ENCODE peak calls at places on chromosomes 12 and 14, in five cellular contexts. D, P, R, L and A are unnamed samples.

GRCh38 chr14:36690301-36691020 is 28.8 kb downstream of the PAX9 start:
- DNase-seq in D (no peak), P (no peak), L (peak), R (no peak), A (no peak)

GRCh38 chr12:108822458-108823205 is 34.8 kb downstream of the SSH1 start:
- DNase-seq in R (no peak), L (no peak), D (no peak), P (no peak), A (no peak)

GRCh38 chr14:92785601-92786426 is 8.3 kb upstream of the GOLGA5 start:
- DNase-seq in D (no peak), L (peak), R (no peak), P (peak), A (no peak)

GRCh38 chr12:4700621-4701026 is 19.6 kb upstream of the GALNT8 start:
- DNase-seq in R (no peak), D (peak), L (no peak), P (peak), A (no peak)

GRCh38 chr14:93137864-93138263 is 22.1 kb upstream of the ITPK1 start:
- DNase-seq in P (peak), D (peak), R (no peak), L (no peak), A (no peak)

GRCh38 chr14:71166434-71166833 is 259.2 kb downstream of the PCNX1 start:
- DNase-seq in D (no peak), R (no peak), L (peak), P (peak), A (peak)

GRCh38 chr12:24555730-24556129 is 393.2 kb downstream of the BCAT1 start:
- DNase-seq in R (no peak), L (no peak), D (no peak), P (no peak), A (no peak)

GRCh38 chr14:75098682-75099081 is 28.2 kb downstream of the NEK9 start:
- DNase-seq in P (no peak), R (no peak), L (no peak), D (no peak), A (no peak)

GRCh38 chr12:26845057-26845666 is 12.2 kb upstream of the ITPR2 start:
- DNase-seq in L (peak), D (peak), P (peak), R (no peak), A (peak)

GRCh38 chr12:32139064-32139421 is 32.4 kb downstream of the BICD1 start:
- DNase-seq in R (no peak), L (peak), P (peak), D (no peak), A (no peak)

GRCh38 chr12:51371295-51371953 is 19.8 kb downstream of the GALNT6 start:
- DNase-seq in P (peak), D (no peak), L (peak), R (no peak), A (peak)

GRCh38 chr12:103880299-103881142 is 39.5 kb upstream of the NT5DC3 start:
- DNase-seq in L (peak), R (no peak), D (no peak), P (peak), A (no peak)

GRCh38 chr12:108855284-108856169 is 1.9 kb downstream of the SSH1 start:
- DNase-seq in R (no peak), L (peak), P (peak), D (no peak), A (no peak)

GRCh38 chr14:28308727-28309126 is 457.9 kb upstream of the FOXG1 start:
- DNase-seq in L (peak), P (peak), D (no peak), R (no peak), A (no peak)

GRCh38 chr12:16606936-16607335 is 974 bp upstream of the LMO3 start:
- DNase-seq in R (no peak), D (no peak), L (no peak), P (no peak), A (no peak)

GRCh38 chr12:92136883-92137582 is 8.6 kb downstream of the BTG1 start:
- DNase-seq in P (peak), L (peak), R (no peak), D (no peak), A (peak)

GRCh38 chr14:101476931-101477553 is 84.3 kb upstream of the DIO3 start:
- DNase-seq in L (peak), R (no peak), D (peak), P (no peak), A (no peak)

GRCh38 chr12:13038491-13039161 is 5.6 kb upstream of the FAM234B start:
- DNase-seq in R (no peak), D (no peak), P (peak), L (peak), A (no peak)

GRCh38 chr12:57623811-57624390 is 9.1 kb downstream of the B4GALNT1 start:
- DNase-seq in L (no peak), R (no peak), D (no peak), P (no peak), A (no peak)

GRCh38 chr14:94458558-94459200 is 6.1 kb upstream of the SERPINA11 start:
- DNase-seq in L (no peak), P (no peak), D (no peak), R (no peak), A (no peak)

GRCh38 chr14:100532916-100533630 is 54.1 kb downstream of the BEGAIN start:
- DNase-seq in L (peak), R (no peak), P (peak), D (peak), A (no peak)

GRCh38 chr14:102491366-102491765 is 18.2 kb downstream of the ANKRD9 start:
- DNase-seq in R (no peak), P (no peak), D (no peak), L (no peak), A (no peak)

GRCh38 chr12:57119694-57120093 is 8.5 kb upstream of the STAT6 start:
- DNase-seq in R (no peak), P (no peak), L (no peak), D (no peak), A (no peak)

GRCh38 chr14:59107819-59108218 is 80.6 kb upstream of the DAAM1 start:
- DNase-seq in D (no peak), P (no peak), L (no peak), R (no peak), A (no peak)

GRCh38 chr12:946212-946611 is 3.3 kb downstream of the RAD52 start:
- DNase-seq in D (no peak), L (peak), P (no peak), R (no peak), A (no peak)

GRCh38 chr12:131280426-131280825 is 326.7 kb downstream of the ADGRD1 start:
- DNase-seq in L (no peak), R (no peak), P (no peak), D (no peak), A (no peak)

GRCh38 chr12:87120440-87120839 is 864.2 kb upstream of the MGAT4C start:
- DNase-seq in D (no peak), P (no peak), L (peak), R (no peak), A (no peak)

GRCh38 chr14:91253795-91254323 is 9.4 kb upstream of the GPR68 start:
- DNase-seq in L (no peak), R (no peak), D (no peak), P (no peak), A (no peak)

GRCh38 chr12:63400746-63401145 is 249.7 kb upstream of the AVPR1A start:
- DNase-seq in R (no peak), D (no peak), P (peak), L (peak), A (no peak)

GRCh38 chr12:116665666-116666304 is 72.1 kb downstream of the SPRING1 start:
- DNase-seq in L (no peak), D (no peak), R (no peak), P (no peak), A (no peak)

GRCh38 chr12:28040251-28040650 is 67.7 kb upstream of the PTHLH start:
- DNase-seq in D (no peak), L (no peak), R (no peak), P (no peak), A (no peak)